ENCODE peak calls at places on chromosomes 11 and 22, in eight cellular contexts. G is IMR-90, N is transverse colon, A is body of pancreas, C is K562, V is sigmoid colon, I is right lobe of liver, U is ovary. P is an unnamed sample.
A peak's percentile ranks its signal among the peaks of the same experiment; 100 is the strongest.

GRCh38 chr11:35619030-35619753 is 932 bp downstream of the FJX1 start:
- DNase-seq in G (peak; percentile 37), N (peak; percentile 8), A (peak; percentile 52), C (peak; percentile 41), V (peak; percentile 67), I (peak; percentile 50), U (peak; percentile 54), P (peak; percentile 14)

GRCh38 chr11:48034926-48035876 is 54.8 kb downstream of the PTPRJ start:
- DNase-seq in G (no peak), N (peak; percentile 39), A (peak; percentile 35), C (no peak), V (peak; percentile 93), I (no peak), U (no peak), P (no peak)

GRCh38 chr11:72569966-72570892 is 104.0 kb downstream of the PDE2A start:
- DNase-seq in G (peak; percentile 66), N (no peak), A (no peak), C (no peak), V (no peak), I (peak; percentile 9), U (no peak), P (no peak)

GRCh38 chr11:96335389-96335788 is 7.6 kb downstream of the MAML2 start:
- DNase-seq in G (peak; percentile 52), N (no peak), A (no peak), C (no peak), V (no peak), I (no peak), U (no peak), P (no peak)

GRCh38 chr11:32487270-32487669 is 51.9 kb upstream of the WT1 start:
- DNase-seq in G (no peak), N (no peak), A (no peak), C (peak; percentile 43), V (no peak), I (no peak), U (no peak), P (no peak)

GRCh38 chr11:34431979-34432378 is 6.8 kb upstream of the CAT start:
- DNase-seq in G (no peak), N (no peak), A (no peak), C (no peak), V (no peak), I (no peak), U (no peak), P (no peak)

GRCh38 chr11:22879615-22880014 is 19.3 kb upstream of the CCDC179 start:
- DNase-seq in G (peak; percentile 40), N (no peak), A (no peak), C (no peak), V (no peak), I (no peak), U (no peak), P (no peak)

GRCh38 chr11:113237261-113237660 is 77.1 kb upstream of the TTC12 start:
- DNase-seq in G (no peak), N (no peak), A (no peak), C (no peak), V (no peak), I (no peak), U (no peak), P (no peak)

GRCh38 chr11:126597041-126597440 is 241.6 kb downstream of the ST3GAL4 start:
- DNase-seq in G (no peak), N (no peak), A (no peak), C (no peak), V (no peak), I (no peak), U (no peak), P (no peak)

GRCh38 chr11:110921742-110922200 is 209.5 kb upstream of the ARHGAP20 start:
- DNase-seq in G (peak; percentile 50), N (no peak), A (peak; percentile 51), C (no peak), V (peak; percentile 64), I (no peak), U (peak; percentile 50), P (peak; percentile 96)

GRCh38 chr11:110279881-110280280 is 16.5 kb downstream of the RDX start:
- DNase-seq in G (no peak), N (no peak), A (no peak), C (no peak), V (no peak), I (no peak), U (no peak), P (no peak)

GRCh38 chr11:102837151-102837550 is 6.3 kb downstream of the MMP3 start:
- DNase-seq in G (no peak), N (no peak), A (no peak), C (no peak), V (no peak), I (no peak), U (no peak), P (no peak)

DNA sequence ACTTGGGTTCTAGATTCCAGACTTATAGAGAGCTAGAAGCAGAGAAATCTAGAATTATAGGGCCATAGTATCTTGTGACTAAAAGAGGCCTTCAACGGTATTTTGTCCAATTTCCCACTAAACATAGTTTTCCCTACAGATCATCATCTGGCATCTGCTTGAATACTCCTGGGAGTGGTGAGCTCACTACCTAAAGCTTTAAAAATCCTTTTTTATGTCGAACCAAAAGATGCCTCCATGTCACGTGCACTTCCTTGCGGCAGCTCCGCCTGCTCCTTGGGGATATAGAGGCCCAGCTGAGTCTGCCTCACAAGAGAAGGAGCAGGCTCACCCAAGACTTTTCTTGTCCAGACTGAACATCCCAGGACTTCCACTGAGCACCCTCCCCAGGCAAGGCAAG is 4.3 kb upstream of the MB start:
- DNase-seq in G (no peak), N (no peak), A (no peak), C (no peak), V (no peak), I (no peak), U (no peak), P (no peak)
- H3K27ac ChIP-seq in G (no peak overlapping the region), N (peak overlapping the region; percentile 73), A (no peak overlapping the region), C (no peak overlapping the region), V (peak overlapping the region; percentile 85), I (no peak overlapping the region), U (no peak overlapping the region), P (peak overlapping the region; percentile 58)

DNA sequence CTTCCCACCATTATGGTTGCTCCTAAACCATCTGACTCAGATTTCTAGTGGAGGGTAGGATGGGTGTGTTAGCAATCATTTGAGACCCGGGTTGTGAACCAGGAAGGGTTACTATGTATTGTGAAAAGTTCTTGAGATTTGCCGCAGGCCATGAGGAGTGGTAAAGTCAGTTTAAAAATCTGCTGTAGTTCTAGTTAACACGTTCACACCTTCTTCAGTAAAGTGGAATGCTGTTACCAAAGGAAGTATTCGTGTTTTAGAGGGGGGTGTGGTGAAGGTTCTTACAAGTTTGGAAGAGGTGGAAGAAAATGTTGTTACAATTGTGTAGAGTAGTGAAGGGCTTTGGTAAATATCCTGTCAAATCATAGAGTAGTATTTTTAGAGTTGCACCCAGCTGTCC is 2.6 kb downstream of the MTMR3 start:
- DNase-seq in G (no peak), N (no peak), A (no peak), C (no peak), V (no peak), I (no peak), U (no peak), P (no peak)
- H3K4me3 ChIP-seq in G (no peak overlapping the region), N (no peak overlapping the region), A (no peak overlapping the region), C (no peak overlapping the region), V (no peak overlapping the region), I (no peak overlapping the region), U (no peak overlapping the region), P (no peak overlapping the region)

DNA sequence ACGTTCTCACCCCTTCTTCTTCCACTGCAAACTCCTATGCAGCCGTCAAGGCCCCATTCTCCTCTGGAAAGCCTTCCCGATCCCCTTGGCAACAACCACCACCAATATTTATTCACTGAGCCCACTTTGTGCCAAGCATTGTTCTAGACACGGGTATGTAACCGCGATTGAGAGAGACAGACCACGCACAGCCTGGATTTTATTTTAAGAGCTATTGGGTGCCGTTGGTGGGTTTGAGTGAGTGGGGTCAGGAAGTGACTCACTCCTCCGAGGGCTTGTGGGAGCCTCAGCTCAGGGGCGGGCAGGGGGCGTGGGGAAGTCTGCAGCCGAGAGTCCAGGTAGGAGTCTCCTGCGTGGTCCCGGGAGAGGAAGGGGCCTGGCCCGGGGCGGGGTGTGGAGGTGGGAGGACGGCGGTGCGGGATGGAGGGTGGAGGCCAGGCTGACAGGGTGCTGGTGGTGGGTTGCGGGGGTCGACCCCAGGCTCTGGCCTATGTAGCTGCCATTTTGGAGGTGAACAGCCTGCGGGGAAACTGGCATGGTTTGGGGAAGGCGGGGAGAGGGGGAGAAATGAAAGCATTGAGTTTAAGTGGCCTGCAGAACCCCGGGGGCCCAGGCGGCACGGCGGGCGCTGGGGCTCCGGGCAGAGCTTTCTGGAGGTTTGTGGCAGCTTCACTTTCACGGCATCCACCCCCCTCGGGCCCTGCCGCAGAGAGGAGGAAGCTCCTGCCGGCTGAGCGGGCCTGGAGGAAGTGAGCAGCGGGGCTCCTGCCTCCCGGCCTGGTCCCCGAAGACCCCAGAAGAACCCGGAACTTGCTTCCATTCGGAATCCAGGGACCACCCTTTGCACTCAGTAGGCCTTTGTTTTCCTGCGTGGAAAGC is 547 bp downstream of the PARVG start:
- DNase-seq in G (no peak), N (peak; percentile 53), A (no peak), C (no peak), V (no peak), I (no peak), U (no peak), P (no peak)
- TF ChIP-seq POLR2A in G (no peak), N (no peak), A (peak; percentile 19), C (no peak), V (no peak), I (no peak), U (no peak), P (no peak)

DNA sequence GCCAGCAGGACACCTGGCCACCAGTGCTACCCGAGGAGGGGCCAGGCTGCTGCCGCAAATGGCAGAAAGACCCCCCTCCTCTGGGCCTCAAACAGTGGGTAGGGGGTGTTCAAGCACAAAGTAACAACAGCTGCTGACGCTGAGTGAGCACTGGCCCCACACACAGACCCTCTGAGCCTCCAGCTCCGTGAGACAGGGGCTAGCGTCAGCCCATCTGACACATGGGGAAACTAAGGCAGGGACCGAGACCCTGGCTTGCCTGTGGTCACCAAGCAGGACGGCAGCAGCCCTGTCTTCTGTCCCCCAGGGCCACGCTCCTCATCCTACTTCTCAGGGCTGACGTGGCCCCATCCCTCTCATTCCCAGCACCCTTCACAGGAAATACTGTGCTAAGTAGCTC is 36.5 kb downstream of the NUP50 start:
- DNase-seq in G (no peak), N (no peak), A (no peak), C (no peak), V (peak; percentile 37), I (no peak), U (no peak), P (no peak)
- H3K27ac ChIP-seq in G (peak overlapping the region; percentile 89), N (no peak overlapping the region), A (no peak overlapping the region), C (no peak overlapping the region), V (no peak overlapping the region), I (no peak overlapping the region), U (no peak overlapping the region), P (no peak overlapping the region)

P was measured in thyroid gland.